ENCODE peak calls at places on chromosomes 3 and 15, in six cellular contexts. One of them, this sample, is unnamed.

GRCh38 chr3:43621406-43621973 is 321 bp downstream of the ANO10 start:
- DNase-seq in SK-N-SH: no peak
- DNase-seq in K562: peak; percentile 36
- DNase-seq in HCT116: no peak
- DNase-seq in GM12878: no peak
- DNase-seq in HepG2: no peak
- DNase-seq in this sample: no peak

GRCh38 chr15:85744636-85745422 is 49.9 kb downstream of the KLHL25 start:
- DNase-seq in HepG2: no peak
- DNase-seq in K562: no peak
- DNase-seq in SK-N-SH: peak; percentile 9
- DNase-seq in HCT116: no peak
- DNase-seq in GM12878: no peak
- DNase-seq in this sample: no peak

GRCh38 chr15:77001351-77001750 is 6.4 kb downstream of the PSTPIP1 start:
- DNase-seq in HCT116: no peak
- DNase-seq in K562: no peak
- DNase-seq in SK-N-SH: no peak
- DNase-seq in HepG2: no peak
- DNase-seq in GM12878: no peak
- DNase-seq in this sample: no peak

GRCh38 chr15:59364238-59364637 is 8.4 kb downstream of the MYO1E start:
- DNase-seq in K562: no peak
- DNase-seq in HCT116: no peak
- DNase-seq in HepG2: no peak
- DNase-seq in SK-N-SH: no peak
- DNase-seq in GM12878: no peak
- DNase-seq in this sample: no peak

GRCh38 chr3:10873415-10873814 is 57.4 kb downstream of the SLC6A11 start:
- DNase-seq in HCT116: no peak
- DNase-seq in HepG2: no peak
- DNase-seq in GM12878: no peak
- DNase-seq in K562: no peak
- DNase-seq in SK-N-SH: no peak
- DNase-seq in this sample: no peak

GRCh38 chr15:41917767-41918430 is 24.0 kb upstream of the SPTBN5 start:
- DNase-seq in HCT116: peak; percentile 57
- DNase-seq in SK-N-SH: no peak
- DNase-seq in HepG2: no peak
- DNase-seq in K562: peak; percentile 70
- DNase-seq in GM12878: no peak
- DNase-seq in this sample: no peak

GRCh38 chr3:35671483-35671882 is 32.2 kb downstream of the ARPP21 start:
- DNase-seq in SK-N-SH: no peak
- DNase-seq in HCT116: no peak
- DNase-seq in GM12878: no peak
- DNase-seq in K562: no peak
- DNase-seq in HepG2: no peak
- DNase-seq in this sample: no peak

GRCh38 chr15:100172356-100173024 is 169.3 kb downstream of the ADAMTS17 start:
- DNase-seq in SK-N-SH: no peak
- DNase-seq in HCT116: no peak
- DNase-seq in HepG2: no peak
- DNase-seq in K562: no peak
- DNase-seq in GM12878: no peak
- DNase-seq in this sample: no peak

GRCh38 chr3:11085078-11085840 is 69.0 kb upstream of the HRH1 start:
- DNase-seq in K562: no peak
- DNase-seq in SK-N-SH: no peak
- DNase-seq in HCT116: no peak
- DNase-seq in GM12878: no peak
- DNase-seq in HepG2: no peak
- DNase-seq in this sample: no peak

GRCh38 chr15:71634820-71635219 is 175.5 kb upstream of the NR2E3 start:
- DNase-seq in HCT116: no peak
- DNase-seq in K562: no peak
- DNase-seq in GM12878: no peak
- DNase-seq in HepG2: no peak
- DNase-seq in SK-N-SH: peak; percentile 24
- DNase-seq in this sample: no peak

GRCh38 chr3:65946438-65946837 is 92.3 kb downstream of the MAGI1 start:
- DNase-seq in HCT116: no peak
- DNase-seq in K562: no peak
- DNase-seq in HepG2: no peak
- DNase-seq in GM12878: no peak
- DNase-seq in SK-N-SH: no peak
- DNase-seq in this sample: no peak

GRCh38 chr3:150497956-150498355 is 48.3 kb downstream of the SERP1 start:
- DNase-seq in GM12878: no peak
- DNase-seq in HCT116: no peak
- DNase-seq in HepG2: no peak
- DNase-seq in K562: peak; percentile 50
- DNase-seq in SK-N-SH: no peak
- DNase-seq in this sample: no peak

GRCh38 chr3:45552031-45552772 is 42.3 kb upstream of the LIMD1 start:
- DNase-seq in GM12878: no peak
- DNase-seq in SK-N-SH: no peak
- DNase-seq in HepG2: no peak
- DNase-seq in HCT116: no peak
- DNase-seq in K562: no peak
- DNase-seq in this sample: no peak
- H3K4me1 ChIP-seq in GM12878: peaks cover 36% of the 10 kb centered on the region
- H3K4me1 ChIP-seq in SK-N-SH: peaks cover 48% of the 10 kb centered on the region
- H3K4me1 ChIP-seq in HepG2: peaks cover 3% of the 10 kb centered on the region
- H3K4me1 ChIP-seq in HCT116: peaks cover 55% of the 10 kb centered on the region
- H3K4me1 ChIP-seq in K562: peaks cover 35% of the 10 kb centered on the region
- H3K4me1 ChIP-seq in this sample: peaks cover 3% of the 10 kb centered on the region

GRCh38 chr15:65054333-65055200 is 9.4 kb downstream of the SLC51B start:
- DNase-seq in SK-N-SH: peak; percentile 92
- DNase-seq in GM12878: no peak
- DNase-seq in HepG2: peak; percentile 64
- DNase-seq in K562: peak; percentile 76
- DNase-seq in HCT116: peak; percentile 41
- DNase-seq in this sample: peak; percentile 88
- TF ChIP-seq JUND in SK-N-SH: no peak
- TF ChIP-seq JUND in GM12878: no peak
- TF ChIP-seq JUND in HepG2: no peak
- TF ChIP-seq JUND in K562: no peak
- TF ChIP-seq JUND in HCT116: no peak
- TF ChIP-seq JUND in this sample: no peak

GRCh38 chr3:186783070-186783730 is at the start of gene EIF4A2:
- DNase-seq in GM12878: no peak
- DNase-seq in K562: peak; percentile 94
- DNase-seq in HepG2: peak; percentile 78
- DNase-seq in SK-N-SH: peak; percentile 96
- DNase-seq in HCT116: peak; percentile 78
- DNase-seq in this sample: peak; percentile 51
- H3K4me1 ChIP-seq in GM12878: no peaks in the 10 kb centered on the region
- H3K4me1 ChIP-seq in K562: peaks cover 4% of the 10 kb centered on the region
- H3K4me1 ChIP-seq in HepG2: peaks cover 54% of the 10 kb centered on the region
- H3K4me1 ChIP-seq in SK-N-SH: peaks cover 22% of the 10 kb centered on the region
- H3K4me1 ChIP-seq in HCT116: peaks cover 13% of the 10 kb centered on the region
- H3K4me1 ChIP-seq in this sample: peaks cover 2% of the 10 kb centered on the region

DNA sequence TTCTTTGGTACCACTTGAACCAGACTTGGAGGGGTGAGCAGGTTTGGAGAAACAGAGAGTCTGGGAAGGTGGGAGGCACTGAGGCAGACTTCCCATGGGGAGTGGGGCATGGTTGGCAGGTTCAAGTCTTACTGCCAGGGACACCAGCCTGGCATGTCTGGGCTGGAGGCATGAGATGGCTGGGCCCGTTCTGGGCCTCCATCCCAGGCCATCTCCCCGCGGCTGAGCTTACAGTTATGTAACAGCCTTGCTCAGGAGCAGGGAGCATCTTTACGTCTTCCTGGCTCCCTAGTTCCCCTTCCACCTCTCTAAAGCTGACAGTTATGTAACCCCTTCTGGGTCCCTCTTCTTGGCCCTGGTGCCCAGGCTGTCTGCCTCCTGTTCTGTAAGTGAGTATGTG is 12.4 kb downstream of the VIPR1 start:
- DNase-seq in SK-N-SH: no peak
- DNase-seq in GM12878: no peak
- DNase-seq in K562: no peak
- DNase-seq in HepG2: no peak
- DNase-seq in HCT116: no peak
- DNase-seq in this sample: no peak
- TF ChIP-seq JUND in SK-N-SH: no peak
- TF ChIP-seq JUND in GM12878: no peak
- TF ChIP-seq JUND in K562: no peak
- TF ChIP-seq JUND in HepG2: no peak
- TF ChIP-seq JUND in HCT116: no peak
- TF ChIP-seq JUND in this sample: no peak

GRCh38 chr3:127404614-127405598 is 117.1 kb upstream of the PRR20G start:
- DNase-seq in HepG2: no peak
- DNase-seq in HCT116: no peak
- DNase-seq in GM12878: no peak
- DNase-seq in SK-N-SH: no peak
- DNase-seq in K562: no peak
- DNase-seq in this sample: no peak

GRCh38 chr3:127406309-127407025 is 118.6 kb upstream of the PRR20G start:
- DNase-seq in SK-N-SH: peak; percentile 41
- DNase-seq in HCT116: peak; percentile 66
- DNase-seq in GM12878: no peak
- DNase-seq in HepG2: peak; percentile 36
- DNase-seq in K562: peak; percentile 64
- DNase-seq in this sample: no peak

GRCh38 chr3:127405791-127406190 is 117.9 kb upstream of the PRR20G start:
- DNase-seq in GM12878: no peak
- DNase-seq in HepG2: no peak
- DNase-seq in SK-N-SH: no peak
- DNase-seq in HCT116: no peak
- DNase-seq in K562: no peak
- DNase-seq in this sample: no peak

GRCh38 chr3:127407026-127407939 is 119.4 kb upstream of the PRR20G start:
- DNase-seq in K562: no peak
- DNase-seq in GM12878: no peak
- DNase-seq in HCT116: no peak
- DNase-seq in SK-N-SH: peak; percentile 6
- DNase-seq in HepG2: no peak
- DNase-seq in this sample: no peak

DNA sequence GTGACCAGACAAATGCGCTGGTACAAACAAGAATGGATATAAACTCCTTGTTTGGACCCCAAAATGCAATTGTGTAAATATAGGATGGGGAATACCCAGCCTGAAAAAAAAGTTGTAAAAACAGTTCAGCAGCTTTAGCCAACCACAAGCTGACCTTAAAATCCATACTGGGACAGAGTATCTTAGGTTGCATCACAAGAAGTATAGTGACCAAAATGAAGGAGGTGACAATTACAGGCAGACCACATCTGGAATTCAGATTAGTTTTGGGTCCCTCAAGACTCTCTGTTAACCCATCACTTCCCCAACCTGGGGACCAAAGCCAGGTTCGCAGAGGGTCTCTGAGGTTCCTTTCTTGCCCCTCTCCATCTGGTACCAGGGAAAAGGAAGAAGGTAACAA is 115.9 kb upstream of the PRR20G start:
- DNase-seq in GM12878: no peak
- DNase-seq in HepG2: no peak
- DNase-seq in K562: no peak
- DNase-seq in HCT116: no peak
- DNase-seq in SK-N-SH: no peak
- DNase-seq in this sample: no peak
- H3K4me1 ChIP-seq in GM12878: peaks cover 3% of the 10 kb centered on the region
- H3K4me1 ChIP-seq in HepG2: no peaks in the 10 kb centered on the region
- H3K4me1 ChIP-seq in K562: no peaks in the 10 kb centered on the region
- H3K4me1 ChIP-seq in HCT116: peaks cover 48% of the 10 kb centered on the region
- H3K4me1 ChIP-seq in SK-N-SH: peaks cover 10% of the 10 kb centered on the region
- H3K4me1 ChIP-seq in this sample: peaks cover 3% of the 10 kb centered on the region